ENCODE peak calls at places on chromosomes 4 and X, in ten cellular contexts. P, I, T, L, V, X, S, J, M and D are unnamed samples.

GRCh38 chrX:12139934-12140611 is 1.8 kb downstream of the FRMPD4 start:
- DNase-seq in J (peak), V (no peak), T (peak), P (no peak), L (no peak), S (no peak), I (no peak), X (no peak), M (no peak), D (no peak)

GRCh38 chr4:78369691-78370090 is 181.9 kb upstream of the ANXA3 start:
- DNase-seq in I (no peak), T (no peak), J (no peak), S (no peak), L (no peak), P (peak), M (no peak), V (no peak), X (no peak), D (no peak)

GRCh38 chrX:1440506-1440905 is 12.2 kb downstream of the ASMTL start:
- DNase-seq in J (no peak), T (no peak), X (no peak), V (no peak), S (no peak), I (no peak), L (no peak), P (no peak), M (no peak), D (no peak)

GRCh38 chrX:149487292-149487691 is 17.8 kb downstream of the IDS start:
- DNase-seq in T (peak), I (no peak), M (no peak), S (no peak), L (no peak), X (no peak), V (no peak), P (no peak), J (peak), D (no peak)

GRCh38 chr4:16969696-16970135 is 71.3 kb upstream of the LDB2 start:
- DNase-seq in P (peak), J (no peak), I (peak), S (no peak), L (no peak), V (no peak), X (no peak), T (peak), M (no peak), D (no peak)

GRCh38 chr4:185134176-185134869 is 8.7 kb upstream of the SLC25A4 start:
- DNase-seq in P (no peak), I (peak), M (no peak), J (peak), S (no peak), T (peak), L (no peak), V (no peak), X (no peak), D (peak)

GRCh38 chrX:124984140-124984813 is 335.4 kb upstream of the TEX13C start:
- DNase-seq in V (no peak), P (no peak), M (no peak), T (no peak), I (no peak), X (no peak), J (no peak), L (no peak), S (no peak), D (no peak)

GRCh38 chr4:7769308-7769841 is 170.3 kb downstream of the AFAP1 start:
- DNase-seq in V (no peak), J (no peak), M (peak), X (no peak), P (no peak), S (no peak), I (no peak), L (no peak), T (no peak), D (no peak)

GRCh38 chr4:126604273-126604867 is 1028.4 kb upstream of the INTU start:
- DNase-seq in M (no peak), I (peak), S (peak), X (no peak), L (no peak), T (peak), V (no peak), J (peak), P (no peak), D (peak)

GRCh38 chrX:53280703-53281320 is 572 bp downstream of the IQSEC2 start:
- DNase-seq in P (peak), T (peak), X (no peak), V (peak), J (peak), S (no peak), M (peak), I (peak), L (no peak), D (no peak)

GRCh38 chrX:136307471-136307870 is 6.7 kb downstream of the ADGRG4 start:
- DNase-seq in T (no peak), P (no peak), I (no peak), X (no peak), V (no peak), L (no peak), S (no peak), J (no peak), M (no peak), D (no peak)

GRCh38 chr4:181330654-181331595 is 912.3 kb upstream of the TENM3 start:
- DNase-seq in M (no peak), T (no peak), I (peak), S (no peak), L (no peak), V (no peak), P (no peak), X (no peak), J (no peak), D (no peak)

GRCh38 chrX:108468486-108468885 is 28.8 kb downstream of the COL4A5 start:
- DNase-seq in P (no peak), S (no peak), L (no peak), V (no peak), X (no peak), I (peak), T (no peak), J (no peak), M (no peak), D (no peak)

GRCh38 chrX:34619920-34620319 is 37.2 kb downstream of the TMEM47 start:
- DNase-seq in P (no peak), V (no peak), T (no peak), M (no peak), J (no peak), X (no peak), I (no peak), S (no peak), L (no peak), D (no peak)

GRCh38 chr4:185685804-185686203 is 126.2 kb downstream of the SORBS2 start:
- DNase-seq in V (no peak), I (no peak), J (no peak), X (no peak), T (peak), M (no peak), L (no peak), P (no peak), S (no peak), D (no peak)

DNA sequence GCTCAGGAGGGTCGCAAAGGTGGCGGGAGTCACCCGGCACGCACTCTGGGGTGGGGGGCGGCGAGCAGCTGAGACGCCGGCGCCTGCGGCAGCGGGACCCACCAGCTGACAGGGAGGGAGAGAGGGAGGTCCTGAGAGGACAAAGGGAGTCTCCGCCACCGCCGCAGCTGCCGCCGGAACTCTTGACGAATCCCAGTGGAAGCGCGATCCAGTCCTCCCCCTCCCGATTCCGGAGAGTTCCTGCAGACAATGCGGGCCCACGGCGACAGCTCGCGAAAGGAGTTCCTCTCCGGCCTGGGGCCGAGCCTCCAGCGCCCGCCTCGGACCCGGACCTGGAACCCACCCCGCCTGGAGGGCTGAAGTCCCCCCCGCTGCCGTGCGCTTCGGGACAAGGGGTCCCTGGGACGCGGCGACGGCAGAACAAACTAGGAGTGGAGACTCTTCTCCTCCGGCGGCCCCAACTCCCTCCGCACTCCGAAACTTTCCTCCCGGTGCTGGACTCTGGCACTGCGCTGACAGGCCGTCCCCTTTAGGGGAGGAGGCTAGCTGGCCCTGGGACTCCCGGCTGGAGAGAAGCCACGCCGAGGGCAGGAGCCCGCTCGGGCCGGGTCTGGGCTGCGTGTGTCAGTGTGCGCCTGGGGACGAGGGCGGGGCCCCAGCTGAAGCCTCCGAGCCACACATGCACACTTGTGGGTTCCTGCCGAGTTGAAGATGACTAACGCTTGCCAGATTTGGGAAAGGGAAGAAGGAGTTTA is at the start of gene ANTXR2:
- DNase-seq in X (peak), L (peak), S (peak), M (peak), I (peak), P (peak), J (peak), V (peak), T (peak), D (peak)
- TF ChIP-seq CTCF in X (no peak), L (no peak), S (no peak), M (peak), I (no peak), P (no peak), J (peak), V (no peak), T (no peak), D (no peak)

DNA sequence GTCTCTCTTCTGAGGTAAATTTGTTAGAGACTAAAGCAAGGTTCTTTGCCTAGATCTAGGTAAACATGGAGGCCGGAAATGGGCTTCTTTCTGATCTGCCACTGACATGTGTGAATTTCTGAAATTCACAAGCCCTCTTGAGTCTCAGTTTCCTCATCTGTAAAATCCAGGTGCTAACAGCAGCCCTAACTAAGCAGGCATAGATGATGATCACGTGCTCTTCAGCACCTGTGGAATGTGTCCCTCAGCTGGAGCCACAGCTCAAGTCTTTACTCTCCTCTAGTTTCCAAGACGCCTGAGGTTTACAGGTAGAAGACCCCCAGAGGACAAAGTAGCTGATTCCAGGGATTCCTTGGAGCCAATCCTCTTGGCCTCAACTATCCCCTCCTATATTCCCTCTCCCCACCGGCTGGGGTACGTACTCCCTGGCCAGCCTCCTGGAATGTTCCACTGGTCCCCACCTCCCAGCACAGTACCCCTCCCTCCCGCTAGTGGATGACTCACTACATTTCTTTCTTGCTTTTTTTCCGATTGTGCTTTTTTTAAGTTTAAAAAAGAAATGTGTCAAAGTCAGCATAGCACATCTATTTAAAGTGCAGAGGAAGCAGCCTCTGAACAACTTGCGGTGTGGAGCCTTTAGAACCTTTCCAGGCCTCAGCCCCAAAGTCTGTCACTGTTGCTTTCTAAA is 98.5 kb downstream of the PHKA2 start:
- DNase-seq in X (no peak), V (no peak), S (no peak), I (peak), L (no peak), M (no peak), P (no peak), T (no peak), J (no peak), D (no peak)
- TF ChIP-seq CTCF in X (no peak), V (no peak), S (no peak), I (no peak), L (no peak), M (peak), P (no peak), T (no peak), J (no peak), D (no peak)

GRCh38 chr4:18695733-18696527 is 674.4 kb upstream of the LCORL start:
- DNase-seq in V (no peak), P (no peak), X (no peak), M (no peak), S (no peak), I (no peak), T (no peak), L (no peak), J (no peak), D (no peak)
- TF ChIP-seq CTCF in V (no peak), P (no peak), X (no peak), M (no peak), S (no peak), I (no peak), T (peak), L (no peak), J (no peak), D (no peak)

GRCh38 chr4:177380730-177381287 is 61.4 kb downstream of the AGA start:
- DNase-seq in T (peak), I (no peak), V (no peak), M (no peak), L (no peak), S (no peak), P (no peak), X (no peak), J (peak), D (no peak)
- TF ChIP-seq CTCF in T (peak), I (no peak), V (no peak), M (no peak), L (peak), S (no peak), P (no peak), X (no peak), J (no peak), D (no peak)

GRCh38 chr4:6716958-6717655 is 1.1 kb downstream of the BLOC1S4 start:
- DNase-seq in I (no peak), X (no peak), T (peak), J (no peak), M (no peak), V (no peak), L (no peak), S (no peak), P (no peak), D (no peak)

GRCh38 chr4:6714954-6715353 is 1.0 kb upstream of the BLOC1S4 start:
- DNase-seq in M (no peak), P (no peak), J (no peak), L (no peak), I (no peak), X (no peak), T (no peak), S (no peak), V (no peak), D (no peak)

GRCh38 chr4:6715704-6716017 is 313 bp upstream of the BLOC1S4 start:
- DNase-seq in J (no peak), L (no peak), M (no peak), I (no peak), P (no peak), T (no peak), V (no peak), S (no peak), X (no peak), D (no peak)

GRCh38 chr4:6718932-6719610 is 3.1 kb downstream of the BLOC1S4 start:
- DNase-seq in T (no peak), X (no peak), M (no peak), V (no peak), J (no peak), S (no peak), L (no peak), P (no peak), I (no peak), D (no peak)

GRCh38 chr4:6716018-6716911 is at the start of gene BLOC1S4:
- DNase-seq in S (peak), X (peak), M (peak), P (peak), T (peak), J (peak), V (peak), I (peak), L (peak), D (peak)
- TF ChIP-seq CTCF in S (peak), X (no peak), M (peak), P (no peak), T (no peak), J (peak), V (no peak), I (no peak), L (peak), D (no peak)

DNA sequence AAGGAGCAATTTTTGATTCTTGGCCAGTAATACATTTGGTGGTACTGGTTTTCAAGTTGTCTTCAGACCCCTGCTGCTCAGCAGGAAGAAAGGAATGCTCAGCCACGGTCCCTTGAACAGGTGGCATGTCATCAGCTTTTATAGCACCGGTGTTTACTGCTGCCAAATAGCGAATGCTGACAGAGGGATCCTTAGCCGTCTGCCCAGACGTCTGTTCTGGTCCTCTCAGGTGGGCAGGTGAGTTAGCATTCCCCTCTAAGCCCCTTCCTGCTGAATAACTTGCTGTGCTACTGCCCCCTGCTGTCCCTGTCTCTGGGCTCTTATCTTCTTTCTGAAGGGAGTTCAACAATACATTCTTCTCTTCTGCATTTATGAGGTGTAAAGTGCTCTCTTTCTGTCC is 28.4 kb downstream of the BOD1L1 start:
- DNase-seq in V (no peak), P (no peak), L (no peak), X (no peak), T (no peak), S (no peak), M (no peak), J (no peak), I (no peak), D (no peak)
- TF ChIP-seq CTCF in V (no peak), P (no peak), L (peak), X (no peak), T (peak), S (peak), M (peak), J (peak), I (no peak), D (no peak)

GRCh38 chr4:139770361-139770760 is 104.7 kb downstream of the MGST2 start:
- DNase-seq in V (no peak), T (no peak), X (no peak), M (peak), I (no peak), S (no peak), L (no peak), J (no peak), P (no peak), D (no peak)

GRCh38 chr4:139768366-139768765 is 102.7 kb downstream of the MGST2 start:
- DNase-seq in L (no peak), T (no peak), V (no peak), M (no peak), X (no peak), I (no peak), P (no peak), J (no peak), S (no peak), D (no peak)

GRCh38 chr4:139769355-139769754 is 103.7 kb downstream of the MGST2 start:
- DNase-seq in X (no peak), P (no peak), M (no peak), S (no peak), T (no peak), J (no peak), I (no peak), V (no peak), L (no peak), D (no peak)

GRCh38 chr4:139767585-139767984 is 102.0 kb downstream of the MGST2 start:
- DNase-seq in S (no peak), V (no peak), L (no peak), I (no peak), T (no peak), M (no peak), P (no peak), J (no peak), X (no peak), D (no peak)

DNA sequence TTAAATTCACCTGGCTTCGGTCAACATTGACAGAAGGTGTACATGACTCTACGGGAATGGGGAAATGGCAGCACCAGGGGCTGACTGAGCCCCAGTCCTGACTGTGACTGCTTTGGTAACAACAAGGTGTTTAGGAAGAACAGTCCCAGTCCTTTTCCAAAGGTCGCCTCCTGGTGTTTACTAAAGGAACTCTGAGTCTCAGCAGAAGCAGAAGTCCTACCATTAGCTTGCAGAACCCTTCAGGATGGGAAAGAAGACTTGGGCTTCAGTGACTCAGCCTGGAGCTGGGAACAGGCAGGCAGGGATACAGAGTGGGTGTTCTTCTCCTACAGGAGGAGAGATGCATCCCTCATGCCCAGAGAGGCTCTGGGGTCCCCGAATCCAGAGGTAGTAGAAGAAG is 103.3 kb downstream of the MGST2 start:
- DNase-seq in T (no peak), L (no peak), J (no peak), M (no peak), I (no peak), X (no peak), P (no peak), V (no peak), S (no peak), D (no peak)
- TF ChIP-seq CTCF in T (peak), L (peak), J (peak), M (peak), I (no peak), X (no peak), P (no peak), V (no peak), S (peak), D (no peak)